ENCODE peak calls at places on chromosomes 13 and 19, in five cellular contexts. T is non-pigmented ciliary epithelial cell, S is ACHN, F is ovary, U is tibial nerve. K is an unnamed sample.

GRCh38 chr19:48873476-48874308 is 1.5 kb downstream of the PPP1R15A start:
- DNase-seq in S (no peak), F (no peak), U (peak), T (no peak), K (no peak)

GRCh38 chr13:66657165-66657895 is 572.8 kb downstream of the PCDH9 start:
- DNase-seq in F (peak), T (peak), U (peak), S (no peak), K (peak)

GRCh38 chr19:30225615-30226463 is 146.3 kb upstream of the ZNF536 start:
- DNase-seq in T (no peak), U (no peak), F (no peak), S (no peak), K (no peak)

GRCh38 chr13:75691183-75691582 is 55.1 kb downstream of the LMO7 start:
- DNase-seq in S (no peak), U (no peak), T (no peak), F (no peak), K (no peak)

GRCh38 chr13:60329221-60329983 is 67.6 kb upstream of the TDRD3 start:
- DNase-seq in U (no peak), F (no peak), S (peak), T (no peak), K (no peak)

GRCh38 chr19:51507640-51508058 is 6.0 kb upstream of the SIGLEC12 start:
- DNase-seq in T (no peak), U (no peak), F (no peak), S (no peak), K (no peak)

GRCh38 chr19:29489182-29489951 is 36.4 kb upstream of the VSTM2B start:
- DNase-seq in T (no peak), S (no peak), F (no peak), U (no peak), K (no peak)

GRCh38 chr13:97386832-97387486 is 47.0 kb upstream of the RAP2A start:
- DNase-seq in U (no peak), T (no peak), F (no peak), S (no peak), K (no peak)

GRCh38 chr19:10112037-10112751 is 701 bp downstream of the P2RY11 start:
- DNase-seq in S (no peak), T (no peak), F (no peak), U (no peak), K (no peak)

GRCh38 chr19:28715157-28715556 is 497.8 kb downstream of the UQCRFS1 start:
- DNase-seq in S (no peak), F (no peak), T (no peak), U (no peak), K (no peak)

GRCh38 chr13:57437587-57437986 is 194.0 kb upstream of the PCDH17 start:
- DNase-seq in U (no peak), F (no peak), S (no peak), T (no peak), K (no peak)

GRCh38 chr19:1853295-1854031 is 5.2 kb upstream of the REXO1 start:
- DNase-seq in T (no peak), S (peak), U (peak), F (peak), K (no peak)

GRCh38 chr13:102951808-102952207 is 106.0 kb downstream of the ERCC5 start:
- DNase-seq in U (no peak), F (no peak), S (no peak), T (no peak), K (no peak)

GRCh38 chr13:35714096-35714495 is 237.6 kb upstream of the MAB21L1 start:
- DNase-seq in F (no peak), U (no peak), S (no peak), T (no peak), K (no peak)

GRCh38 chr13:50990540-50991506 is 81.2 kb downstream of the RNASEH2B start:
- DNase-seq in S (no peak), T (peak), U (peak), F (peak), K (no peak)

GRCh38 chr13:51919531-51919930 is 57.8 kb downstream of the CCDC70 start:
- DNase-seq in T (no peak), U (no peak), F (no peak), S (no peak), K (no peak)

GRCh38 chr19:1744822-1745563 is 8.3 kb upstream of the ONECUT3 start:
- DNase-seq in T (no peak), S (peak), U (no peak), F (no peak), K (no peak)

GRCh38 chr13:66114127-66114526 is 1116.0 kb downstream of the PCDH9 start:
- DNase-seq in F (no peak), U (no peak), S (no peak), T (no peak), K (no peak)

GRCh38 chr19:35642798-35643254 is 1.3 kb downstream of the ETV2 start:
- DNase-seq in U (no peak), F (peak), T (no peak), S (no peak), K (no peak)

GRCh38 chr19:42246143-42246868 is 3.9 kb upstream of the GSK3A start:
- DNase-seq in U (peak), F (peak), S (peak), T (no peak), K (no peak)

GRCh38 chr19:41357746-41358145 is 4.0 kb upstream of the TGFB1 start:
- DNase-seq in F (no peak), S (no peak), T (no peak), U (no peak), K (no peak)

GRCh38 chr13:47661076-47661475 is 340.0 kb downstream of the SUCLA2 start:
- DNase-seq in U (no peak), F (no peak), S (no peak), T (no peak), K (no peak)

GRCh38 chr13:107342747-107343146 is 774.8 kb upstream of the ARGLU1 start:
- DNase-seq in U (no peak), S (no peak), T (no peak), F (no peak), K (no peak)

GRCh38 chr19:31223805-31224534 is 125.3 kb downstream of the TSHZ3 start:
- DNase-seq in F (no peak), U (no peak), S (no peak), T (peak), K (no peak)

GRCh38 chr13:39263531-39263930 is 225.3 kb downstream of the NHLRC3 start:
- DNase-seq in U (no peak), S (no peak), F (no peak), T (no peak), K (no peak)

GRCh38 chr13:54004026-54004699 is 975.5 kb downstream of the OLFM4 start:
- DNase-seq in T (no peak), U (no peak), F (no peak), S (no peak), K (no peak)

GRCh38 chr13:72970956-72971355 is 87.8 kb upstream of the KLF5 start:
- DNase-seq in T (peak), U (no peak), S (peak), F (no peak), K (no peak)

GRCh38 chr19:45901432-45901903 is 945 bp downstream of the MYPOP start:
- DNase-seq in T (no peak), U (peak), F (peak), S (no peak), K (no peak)

GRCh38 chr13:42420304-42420703 is 148.4 kb downstream of the AKAP11 start:
- DNase-seq in T (no peak), F (no peak), U (no peak), S (no peak), K (no peak)

GRCh38 chr19:1942078-1942933 is 1.3 kb downstream of the CSNK1G2 start:
- DNase-seq in S (peak), U (peak), T (no peak), F (peak), K (peak)

GRCh38 chr13:27415116-27415515 is 9.3 kb upstream of the GTF3A start:
- DNase-seq in S (no peak), T (no peak), F (no peak), U (no peak), K (no peak)

GRCh38 chr13:80341771-80342271 is 895 bp upstream of the SPRY2 start:
- DNase-seq in S (peak), T (no peak), U (peak), F (peak), K (no peak)

GRCh38 chr13:27007166-27007565 is 164.4 kb downstream of the USP12 start:
- DNase-seq in F (no peak), U (no peak), T (no peak), S (no peak), K (no peak)

GRCh38 chr19:51821921-51822716 is 27.2 kb downstream of the FPR3 start:
- DNase-seq in U (no peak), F (no peak), S (no peak), T (no peak), K (no peak)

K was measured in glomerular endothelial cell.